ENCODE peak calls at places on chromosome 20, in six cellular contexts. U is activated B cell treated with CpG ODN at 0.5 μM for 24 hours, L is foreskin fibroblast, T is HFFc6, H is fibroblast of lung, S is dorsolateral prefrontal cortex. M is an unnamed sample.

GRCh38 chr20:2293971-2294370 is 1.8 kb upstream of the TGM3 start:
- DNase-seq in U (no peak), L (no peak), T (no peak), H (no peak), S (no peak), M (no peak)

GRCh38 chr20:7792131-7792869 is 148.0 kb downstream of the HAO1 start:
- DNase-seq in U (no peak), L (no peak), T (no peak), H (peak), S (no peak), M (peak)

GRCh38 chr20:4894981-4895381 is 106.3 kb downstream of the SLC23A2 start:
- DNase-seq in U (no peak), L (no peak), T (no peak), H (no peak), S (no peak), M (no peak)

GRCh38 chr20:35604444-35604750 is 11.2 kb upstream of the SPAG4 start:
- DNase-seq in U (no peak), L (no peak), T (no peak), H (no peak), S (peak), M (peak)

GRCh38 chr20:13784893-13785715 is at the start of the genes ESF1 and NDUFAF5:
- DNase-seq in U (peak), L (peak), T (peak), H (peak), S (peak), M (peak)

GRCh38 chr20:31860431-31861345 is 9.6 kb downstream of the DUSP15 start:
- DNase-seq in U (no peak), L (peak), T (no peak), H (no peak), S (no peak), M (peak)

GRCh38 chr20:46928580-46929132 is 34.0 kb downstream of the EYA2 start:
- DNase-seq in U (no peak), L (peak), T (no peak), H (peak), S (no peak), M (no peak)

GRCh38 chr20:32463642-32464400 is 105.7 kb downstream of the ASXL1 start:
- DNase-seq in U (no peak), L (no peak), T (no peak), H (no peak), S (peak), M (no peak)

GRCh38 chr20:23013429-23013828 is 21.7 kb upstream of the SSTR4 start:
- DNase-seq in U (no peak), L (no peak), T (no peak), H (no peak), S (no peak), M (no peak)

GRCh38 chr20:18263723-18264122 is 24.6 kb upstream of the ZNF133 start:
- DNase-seq in U (no peak), L (no peak), T (no peak), H (peak), S (no peak), M (peak)

GRCh38 chr20:63624486-63624885 is 2.4 kb downstream of the GMEB2 start:
- DNase-seq in U (no peak), L (peak), T (no peak), H (no peak), S (no peak), M (no peak)

GRCh38 chr20:60785817-60786216 is 466.2 kb upstream of the CDH4 start:
- DNase-seq in U (no peak), L (peak), T (no peak), H (no peak), S (no peak), M (no peak)

GRCh38 chr20:51493346-51493791 is 49.1 kb downstream of the NFATC2 start:
- DNase-seq in U (no peak), L (no peak), T (no peak), H (no peak), S (no peak), M (no peak)

GRCh38 chr20:13271977-13272975 is 51.2 kb downstream of the ISM1 start:
- DNase-seq in U (no peak), L (no peak), T (no peak), H (no peak), S (no peak), M (no peak)

GRCh38 chr20:63173552-63174191 is 42.3 kb downstream of the YTHDF1 start:
- DNase-seq in U (no peak), L (no peak), T (no peak), H (no peak), S (no peak), M (no peak)

GRCh38 chr20:43955244-43956191 is 40.9 kb downstream of the TOX2 start:
- DNase-seq in U (peak), L (peak), T (peak), H (peak), S (no peak), M (peak)

GRCh38 chr20:9311132-9311531 is 203.3 kb upstream of the LAMP5 start:
- DNase-seq in U (no peak), L (peak), T (peak), H (peak), S (no peak), M (no peak)

GRCh38 chr20:44009679-44009992 is 95.0 kb downstream of the TOX2 start:
- DNase-seq in U (no peak), L (no peak), T (no peak), H (no peak), S (no peak), M (no peak)

GRCh38 chr20:16761305-16761829 is 13.2 kb downstream of the OTOR start:
- DNase-seq in U (no peak), L (peak), T (peak), H (peak), S (no peak), M (peak)

GRCh38 chr20:45157977-45158376 is 16.7 kb upstream of the PI3 start:
- DNase-seq in U (no peak), L (peak), T (peak), H (peak), S (no peak), M (peak)

DNA sequence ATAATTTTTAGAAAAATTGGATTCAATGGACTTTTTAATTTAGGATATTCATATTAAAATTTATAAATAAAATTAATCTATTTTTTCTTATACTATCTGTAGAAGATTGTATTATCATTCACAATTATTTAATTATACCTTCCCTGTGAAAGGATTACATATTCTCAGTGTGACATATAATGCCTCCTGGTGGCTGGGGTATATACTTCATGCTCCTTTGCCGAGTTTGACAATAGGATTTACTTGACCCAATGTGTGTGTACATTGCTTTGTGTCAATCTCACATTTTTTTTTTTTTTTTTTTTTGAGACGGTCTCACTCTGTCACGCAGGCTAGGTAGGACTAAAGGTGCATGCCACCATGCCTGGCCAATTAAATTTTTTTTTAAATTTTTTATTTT is 230.0 kb upstream of the CHD6 start:
- DNase-seq in U (no peak), L (no peak), T (no peak), H (no peak), S (no peak), M (no peak)
- TF ChIP-seq CTCF in U (no peak), L (no peak), T (peak), H (no peak), S (no peak), M (no peak)

GRCh38 chr20:10316582-10316981 is 98.0 kb downstream of the SNAP25 start:
- DNase-seq in U (no peak), L (peak), T (no peak), H (no peak), S (no peak), M (peak)
- TF ChIP-seq CTCF in U (no peak), L (no peak), T (peak), H (no peak), S (no peak), M (peak)

GRCh38 chr20:48094944-48095343 is 309.7 kb upstream of the SULF2 start:
- DNase-seq in U (no peak), L (no peak), T (no peak), H (no peak), S (no peak), M (no peak)
- TF ChIP-seq CTCF in U (no peak), L (no peak), T (no peak), H (no peak), S (no peak), M (no peak)

DNA sequence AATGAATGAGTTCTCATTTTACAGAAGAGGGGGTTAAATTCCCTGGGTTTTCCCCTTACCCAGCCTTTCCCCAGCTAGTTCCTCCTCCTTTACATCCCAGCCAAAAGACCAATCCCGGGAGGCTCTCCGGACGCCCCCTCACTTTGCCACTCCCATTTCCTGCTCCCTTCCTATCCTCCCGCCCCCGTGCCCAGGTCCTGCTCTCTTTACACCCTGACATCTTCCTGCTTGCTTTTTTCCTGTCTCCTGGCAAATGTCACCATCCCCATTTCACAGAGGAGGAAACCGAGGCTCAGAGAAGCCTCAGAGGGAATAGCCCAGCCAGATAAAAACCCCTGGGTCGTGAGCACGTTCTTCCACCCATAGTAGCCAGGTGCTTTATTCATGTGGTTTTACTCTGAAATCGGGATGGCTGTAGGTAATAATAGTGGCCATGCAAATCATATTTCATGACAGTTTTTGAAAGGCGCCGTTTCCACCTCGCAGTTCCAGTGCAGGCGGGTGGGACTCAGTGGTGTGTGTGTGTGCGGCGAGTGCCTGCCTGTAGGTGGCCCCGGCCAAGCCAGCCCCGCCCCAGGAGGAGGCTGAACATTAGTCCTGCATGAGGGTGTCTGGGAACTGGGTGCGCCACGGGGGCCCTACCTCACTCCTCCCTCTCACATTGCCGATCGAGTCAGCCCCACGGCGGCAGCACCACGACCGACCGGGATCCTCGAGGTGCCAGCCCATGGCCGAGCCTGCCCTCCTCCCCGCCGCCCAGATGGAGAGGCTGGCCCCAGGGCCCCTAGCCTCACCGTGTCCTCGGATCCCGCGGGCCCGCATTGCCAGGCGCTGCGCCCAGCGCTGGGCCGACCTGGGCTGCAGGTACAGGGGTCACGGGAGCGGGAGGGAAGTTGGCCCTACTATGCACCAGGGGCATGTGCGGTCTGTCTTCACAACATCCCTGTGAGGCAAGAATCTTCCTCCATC is at the start of gene ARHGAP40:
- DNase-seq in U (no peak), L (peak), T (peak), H (peak), S (no peak), M (peak)
- TF ChIP-seq CTCF in U (no peak), L (no peak), T (peak), H (no peak), S (no peak), M (no peak)

DNA sequence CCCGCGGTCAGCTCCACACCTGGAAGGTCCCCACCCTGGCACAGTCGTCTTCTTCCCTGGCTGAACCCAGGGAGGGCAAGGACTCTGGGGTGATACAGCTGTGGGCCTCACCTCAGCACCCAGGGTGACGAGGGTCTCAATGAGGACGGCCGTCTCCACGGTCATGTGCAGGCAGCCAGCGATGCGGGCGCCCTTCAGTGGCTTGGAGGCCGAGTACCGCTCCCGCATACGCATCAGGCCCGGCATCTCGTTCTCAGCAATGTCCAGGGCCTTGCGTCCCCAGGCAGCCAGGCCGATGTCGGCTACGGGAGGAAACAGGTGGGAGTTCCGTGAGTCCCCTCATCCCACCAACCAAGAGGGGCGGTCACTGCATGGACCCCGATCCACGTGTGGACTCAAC is 7.9 kb downstream of the AHCY start:
- DNase-seq in U (no peak), L (no peak), T (no peak), H (no peak), S (no peak), M (no peak)
- TF ChIP-seq CTCF in U (no peak), L (no peak), T (no peak), H (no peak), S (no peak), M (no peak)

GRCh38 chr20:25044261-25044560 is 13.7 kb downstream of the ACSS1 start:
- DNase-seq in U (no peak), L (no peak), T (no peak), H (no peak), S (no peak), M (no peak)
- TF ChIP-seq CTCF in U (no peak), L (no peak), T (no peak), H (no peak), S (no peak), M (no peak)